ENCODE peak calls at places on chromosomes 16 and 17, in eight cellular contexts. R, O, A, D, H, W, N and E are unnamed samples.

GRCh38 chr17:75535119-75535537 is 9.6 kb downstream of the LLGL2 start:
- DNase-seq in N (no peak), A (no peak), O (no peak), W (peak), D (no peak), R (no peak), H (no peak), E (no peak)

GRCh38 chr16:67464565-67464964 is 16.4 kb downstream of the ATP6V0D1 start:
- DNase-seq in W (no peak), R (no peak), O (no peak), N (no peak), A (no peak), H (no peak), D (no peak), E (no peak)

GRCh38 chr16:8963010-8963824 is 489 bp downstream of the USP7 start:
- DNase-seq in A (no peak), H (no peak), R (no peak), N (peak), O (no peak), W (no peak), D (peak), E (no peak)

GRCh38 chr16:22093952-22094351 is 1.6 kb downstream of the VWA3A start:
- DNase-seq in N (no peak), W (no peak), D (no peak), O (no peak), A (no peak), R (no peak), H (no peak), E (no peak)

GRCh38 chr16:89431158-89431584 is 59.2 kb downstream of the ANKRD11 start:
- DNase-seq in N (no peak), D (no peak), O (no peak), A (peak), H (no peak), R (no peak), W (no peak), E (no peak)

GRCh38 chr17:57927048-57927723 is 28.0 kb downstream of the CUEDC1 start:
- DNase-seq in A (no peak), D (no peak), O (no peak), N (no peak), R (peak), H (no peak), W (no peak), E (peak)

GRCh38 chr16:4982056-4982867 is 24.1 kb downstream of the SEC14L5 start:
- DNase-seq in W (no peak), H (no peak), D (peak), O (no peak), A (no peak), R (no peak), N (peak), E (no peak)

GRCh38 chr16:22815863-22816262 is 1.9 kb downstream of the HS3ST2 start:
- DNase-seq in W (no peak), H (no peak), O (no peak), D (no peak), R (no peak), N (no peak), A (no peak), E (no peak)

GRCh38 chr17:76640550-76641380 is 2.8 kb downstream of the ST6GALNAC1 start:
- DNase-seq in W (no peak), R (peak), D (no peak), A (no peak), H (no peak), N (peak), O (no peak), E (no peak)

GRCh38 chr16:27254262-27254811 is 14.2 kb downstream of the NSMCE1 start:
- DNase-seq in O (no peak), D (no peak), N (no peak), W (peak), A (no peak), R (no peak), H (no peak), E (peak)

GRCh38 chr17:83031321-83031945 is 48.0 kb upstream of the METRNL start:
- DNase-seq in D (no peak), O (no peak), H (peak), R (no peak), A (no peak), N (no peak), W (no peak), E (peak)

GRCh38 chr17:48551206-48551597 is 6.3 kb upstream of the HOXB2 start:
- DNase-seq in N (no peak), R (no peak), A (no peak), H (no peak), O (no peak), W (no peak), D (no peak), E (no peak)

GRCh38 chr17:48549909-48550308 is 5.0 kb upstream of the HOXB2 start:
- DNase-seq in W (no peak), H (no peak), D (no peak), N (no peak), R (no peak), O (no peak), A (no peak), E (no peak)

GRCh38 chr17:48551601-48552452 is 6.9 kb upstream of the HOXB2 start:
- DNase-seq in D (no peak), H (no peak), N (no peak), O (no peak), A (no peak), R (no peak), W (no peak), E (no peak)

GRCh38 chr17:48548687-48549621 is 4.0 kb upstream of the HOXB2 start:
- DNase-seq in N (no peak), H (no peak), R (no peak), O (no peak), D (no peak), A (no peak), W (no peak), E (no peak)

GRCh38 chr17:48550313-48551205 is 5.7 kb upstream of the HOXB2 start:
- DNase-seq in O (no peak), H (no peak), R (no peak), D (no peak), N (no peak), A (no peak), W (no peak), E (no peak)
- TF ChIP-seq CTCF in O (peak), H (no peak), R (no peak), D (no peak), N (peak), A (no peak), W (no peak), E (no peak)

DNA sequence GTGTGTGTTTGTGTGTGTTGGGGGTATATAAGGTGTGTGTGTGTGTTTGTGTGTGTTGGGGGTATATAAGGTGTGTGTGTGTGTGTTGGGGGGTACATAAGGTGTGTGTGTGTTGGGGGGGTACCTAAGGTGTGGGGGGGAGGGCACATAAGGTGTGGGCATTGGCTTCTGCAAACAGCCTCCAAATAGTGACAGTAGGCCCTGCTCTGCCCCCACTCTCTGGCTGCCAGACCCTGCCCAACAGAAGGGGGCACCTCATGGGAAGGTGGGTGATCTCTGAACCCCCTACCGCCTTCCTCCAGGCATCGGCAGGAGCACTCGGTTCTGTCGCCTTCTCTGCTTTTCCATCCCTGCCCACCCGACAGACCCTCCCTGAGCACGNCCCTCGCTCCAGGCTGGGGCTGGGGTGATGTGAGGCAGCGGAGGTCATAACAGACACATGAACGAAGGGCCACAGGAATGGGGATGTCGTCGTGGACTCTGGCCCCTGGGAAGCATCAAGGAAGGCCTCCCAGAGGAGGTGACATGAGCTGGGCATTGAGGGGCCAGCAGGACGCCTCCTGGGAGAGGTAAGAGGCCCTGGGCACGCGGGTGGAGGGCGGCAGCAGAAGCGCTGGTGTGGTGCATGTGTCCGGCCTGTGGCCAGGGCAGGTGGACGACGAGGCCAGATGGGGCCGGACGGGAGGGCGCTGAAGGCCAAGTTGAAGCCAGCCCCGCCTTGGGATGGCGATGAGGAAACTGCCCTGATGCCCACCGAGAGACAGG is 136.6 kb upstream of the RPH3AL start:
- DNase-seq in N (peak), R (peak), O (peak), H (no peak), W (peak), A (no peak), D (no peak), E (no peak)
- TF ChIP-seq CTCF in N (no peak), R (no peak), O (no peak), H (no peak), W (no peak), A (no peak), D (no peak), E (no peak)

DNA sequence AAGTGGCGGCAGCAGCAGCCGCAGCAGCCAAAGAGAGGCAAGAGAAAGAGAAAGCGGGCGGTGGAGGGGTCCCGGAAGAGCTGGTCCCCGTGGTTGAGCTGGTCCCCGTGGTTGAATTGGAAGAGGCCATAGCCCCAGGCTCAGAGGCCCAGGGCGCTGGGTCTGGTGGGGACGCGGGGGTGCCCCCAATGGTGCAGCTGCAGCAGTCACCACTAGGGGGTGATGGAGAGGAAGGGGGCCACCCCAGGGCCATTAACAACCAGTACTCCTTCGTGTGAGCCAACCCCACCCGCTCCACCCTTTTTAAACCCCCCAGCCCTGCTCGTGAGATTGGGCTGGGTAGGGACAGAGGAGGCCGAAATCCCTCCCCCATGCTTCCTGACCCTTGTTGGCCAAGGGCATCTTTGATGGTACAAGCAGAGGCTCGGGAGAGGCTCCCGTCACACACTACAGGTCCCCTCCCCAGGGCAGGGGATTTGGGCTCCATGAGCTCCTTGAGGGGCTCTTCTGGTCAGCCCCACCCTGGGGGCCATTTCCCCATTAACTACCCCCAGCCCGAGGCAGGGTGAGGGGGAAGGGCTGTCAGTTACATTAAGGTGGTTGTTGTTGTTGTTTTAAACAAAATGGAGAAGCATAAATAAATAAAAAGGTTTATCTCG is 4.6 kb upstream of the ATP2A1 start:
- DNase-seq in W (peak), A (no peak), N (no peak), D (no peak), H (no peak), R (peak), O (no peak), E (no peak)
- TF ChIP-seq CTCF in W (peak), A (peak), N (peak), D (peak), H (no peak), R (peak), O (peak), E (peak)

GRCh38 chr17:42317256-42317966 is 29.1 kb downstream of the STAT5A start:
- DNase-seq in R (no peak), D (no peak), H (no peak), N (no peak), W (no peak), O (no peak), A (no peak), E (no peak)
- TF ChIP-seq CTCF in R (no peak), D (no peak), H (no peak), N (no peak), W (no peak), O (no peak), A (no peak), E (no peak)

DNA sequence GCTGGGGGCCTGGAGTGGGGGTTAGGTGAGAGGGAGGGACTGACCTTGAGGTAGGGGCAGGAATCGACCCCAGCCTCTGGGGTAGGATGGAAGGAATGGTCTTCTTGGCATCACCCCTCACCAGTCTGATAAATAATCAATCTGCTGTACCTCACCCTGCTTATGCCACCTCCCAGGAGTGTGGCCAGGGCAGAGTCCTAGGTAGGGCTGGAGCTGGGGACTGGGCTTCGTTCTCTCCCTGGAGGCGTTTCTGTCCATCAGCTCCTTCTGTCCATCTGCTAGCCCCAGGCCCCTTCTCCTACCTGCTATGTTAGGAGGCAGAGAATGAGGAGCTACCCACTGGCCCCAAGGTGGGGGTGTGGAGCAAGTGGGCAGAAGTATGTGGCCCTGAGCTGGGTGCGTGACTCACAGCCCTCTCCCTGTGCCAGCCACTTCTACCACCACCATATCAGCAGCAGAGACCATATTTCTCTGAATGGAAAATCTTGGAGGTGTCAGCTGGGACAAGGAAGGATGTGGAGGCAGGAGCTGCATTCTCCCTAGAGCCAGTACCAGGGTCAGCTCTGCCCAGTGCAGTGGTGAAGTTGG is 12.7 kb downstream of the SEZ6 start:
- DNase-seq in O (no peak), N (no peak), A (no peak), W (no peak), R (no peak), D (no peak), H (no peak), E (no peak)
- TF ChIP-seq CTCF in O (no peak), N (no peak), A (no peak), W (no peak), R (no peak), D (no peak), H (no peak), E (no peak)

DNA sequence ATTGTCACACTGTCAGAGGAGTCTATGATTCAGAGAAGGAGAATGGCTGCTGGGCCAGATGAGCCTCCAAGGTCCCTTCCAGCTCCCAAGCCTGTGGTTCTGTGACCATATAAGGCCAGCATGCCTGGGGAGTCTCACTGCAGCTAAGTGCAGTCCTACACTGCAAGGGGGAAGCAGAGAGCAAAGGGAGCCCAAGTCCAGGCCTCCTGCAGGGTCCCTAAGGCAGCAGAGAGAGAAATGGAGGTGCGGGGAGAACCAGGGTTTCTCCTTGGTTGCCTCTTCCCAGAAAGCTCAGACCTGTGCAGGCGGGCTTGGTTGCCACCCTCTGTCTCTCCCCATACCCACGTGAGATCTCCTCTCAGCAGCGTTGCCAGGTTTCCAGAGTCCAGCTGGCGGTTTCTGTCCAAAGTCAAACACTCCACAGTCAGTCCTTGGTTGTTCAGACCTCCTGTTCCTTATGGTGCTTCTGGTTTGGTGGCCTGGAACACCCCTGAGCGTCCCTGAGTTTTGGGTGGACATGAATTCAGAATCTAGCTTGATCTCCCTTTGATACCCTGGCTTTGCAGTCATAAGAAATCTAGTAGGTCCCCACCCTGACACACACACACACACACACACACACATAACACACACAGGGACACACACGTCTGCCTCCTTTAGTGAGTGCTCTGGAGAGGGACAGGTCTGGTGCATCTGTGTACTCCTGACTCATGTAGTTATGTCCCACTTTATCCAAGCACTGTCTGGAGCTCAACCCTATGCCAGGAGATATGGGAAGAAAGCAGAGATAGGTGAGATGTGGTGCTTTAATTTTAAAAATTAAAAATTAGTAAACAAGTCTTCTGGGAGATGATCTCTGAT is 78.8 kb downstream of the GNAO1 start:
- DNase-seq in O (no peak), A (no peak), W (no peak), H (no peak), N (peak), D (peak), R (peak), E (no peak)
- TF ChIP-seq CTCF in O (no peak), A (no peak), W (no peak), H (no peak), N (peak), D (peak), R (peak), E (peak)

DNA sequence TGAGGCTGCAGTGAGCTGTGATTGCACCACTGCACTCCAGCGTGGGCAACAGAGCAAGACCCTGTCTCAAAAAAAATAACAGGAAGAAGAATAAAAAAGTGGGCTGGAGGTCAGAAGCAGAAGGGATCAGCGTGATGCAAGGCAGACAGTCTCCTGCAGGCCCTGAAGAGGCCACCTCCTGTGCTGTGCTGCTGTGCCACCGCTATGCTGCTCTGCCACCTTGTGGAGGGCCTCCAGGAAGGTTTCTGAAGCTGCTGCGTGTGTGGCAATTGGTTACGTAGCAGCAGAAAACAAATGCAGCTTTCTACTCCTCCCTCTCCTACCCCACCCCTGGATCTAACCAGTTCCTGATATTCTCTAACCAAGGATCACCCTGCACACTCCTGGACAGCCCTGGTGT is 815.5 kb downstream of the KCNJ18 start:
- DNase-seq in W (no peak), O (no peak), N (no peak), D (no peak), A (no peak), H (no peak), R (no peak), E (no peak)
- TF ChIP-seq CTCF in W (no peak), O (no peak), N (no peak), D (no peak), A (no peak), H (no peak), R (no peak), E (no peak)

GRCh38 chr16:71347146-71347545 is 11.4 kb upstream of the CALB2 start:
- DNase-seq in O (no peak), A (no peak), N (no peak), H (peak), W (no peak), R (no peak), D (no peak), E (peak)
- TF ChIP-seq CTCF in O (no peak), A (no peak), N (no peak), H (no peak), W (no peak), R (no peak), D (no peak), E (no peak)

GRCh38 chr16:16991711-16992110 is 479.0 kb downstream of the XYLT1 start:
- DNase-seq in R (no peak), D (no peak), A (no peak), H (no peak), W (no peak), N (no peak), O (no peak), E (no peak)
- TF ChIP-seq CTCF in R (no peak), D (no peak), A (no peak), H (no peak), W (no peak), N (no peak), O (no peak), E (no peak)

GRCh38 chr17:46876353-46876887 is 25.0 kb downstream of the WNT9B start:
- DNase-seq in O (no peak), W (no peak), H (no peak), A (no peak), D (no peak), R (no peak), N (no peak), E (no peak)
- TF ChIP-seq CTCF in O (peak), W (peak), H (no peak), A (peak), D (no peak), R (peak), N (peak), E (no peak)